ENCODE peak calls at places on chromosome 21, in nine cellular contexts. One of them, this sample, is unnamed.

GRCh38 chr21:42564561-42564971 is 50.9 kb downstream of the SLC37A1 start:
- DNase-seq in GM12878: no peak
- DNase-seq in HL-60: no peak
- DNase-seq in HepG2: no peak
- DNase-seq in K562: no peak
- DNase-seq in A549: no peak
- DNase-seq in HCT116: no peak
- DNase-seq in GM23338: no peak
- DNase-seq in SK-N-SH: no peak
- DNase-seq in this sample: no peak

GRCh38 chr21:42923553-42924432 is 1.6 kb downstream of the ERVH48-1 start:
- DNase-seq in HL-60: peak
- DNase-seq in HCT116: peak
- DNase-seq in K562: peak
- DNase-seq in GM12878: peak
- DNase-seq in SK-N-SH: peak
- DNase-seq in A549: peak
- DNase-seq in HepG2: peak
- DNase-seq in GM23338: peak
- DNase-seq in this sample: peak

GRCh38 chr21:42601656-42602055 is 51.8 kb upstream of the PDE9A start:
- DNase-seq in GM23338: no peak
- DNase-seq in HL-60: no peak
- DNase-seq in GM12878: no peak
- DNase-seq in HepG2: no peak
- DNase-seq in HCT116: no peak
- DNase-seq in A549: no peak
- DNase-seq in K562: no peak
- DNase-seq in SK-N-SH: no peak
- DNase-seq in this sample: no peak

GRCh38 chr21:42309753-42310213 is 5.4 kb downstream of the TFF3 start:
- DNase-seq in SK-N-SH: peak
- DNase-seq in HCT116: peak
- DNase-seq in GM12878: no peak
- DNase-seq in HepG2: no peak
- DNase-seq in GM23338: peak
- DNase-seq in K562: peak
- DNase-seq in HL-60: peak
- DNase-seq in A549: peak
- DNase-seq in this sample: peak

GRCh38 chr21:23968722-23969647 is 1638.3 kb downstream of the MRPL39 start:
- DNase-seq in GM12878: peak
- DNase-seq in K562: peak
- DNase-seq in SK-N-SH: peak
- DNase-seq in GM23338: peak
- DNase-seq in A549: peak
- DNase-seq in HepG2: no peak
- DNase-seq in HL-60: peak
- DNase-seq in HCT116: no peak
- DNase-seq in this sample: peak

GRCh38 chr21:39004776-39005605 is 178.3 kb downstream of the PSMG1 start:
- DNase-seq in HL-60: peak
- DNase-seq in HCT116: no peak
- DNase-seq in HepG2: no peak
- DNase-seq in K562: no peak
- DNase-seq in GM12878: no peak
- DNase-seq in SK-N-SH: peak
- DNase-seq in A549: no peak
- DNase-seq in GM23338: no peak
- DNase-seq in this sample: no peak

GRCh38 chr21:41974752-41975053 is 20.9 kb upstream of the C2CD2 start:
- DNase-seq in HCT116: no peak
- DNase-seq in SK-N-SH: no peak
- DNase-seq in K562: no peak
- DNase-seq in GM12878: no peak
- DNase-seq in A549: no peak
- DNase-seq in GM23338: no peak
- DNase-seq in HepG2: no peak
- DNase-seq in HL-60: no peak
- DNase-seq in this sample: no peak

GRCh38 chr21:42443876-42444744 is 40.4 kb downstream of the UBASH3A start:
- DNase-seq in HL-60: no peak
- DNase-seq in HCT116: no peak
- DNase-seq in SK-N-SH: no peak
- DNase-seq in A549: no peak
- DNase-seq in GM23338: no peak
- DNase-seq in HepG2: no peak
- DNase-seq in GM12878: no peak
- DNase-seq in K562: no peak
- DNase-seq in this sample: no peak

GRCh38 chr21:38869196-38869595 is 63.5 kb downstream of the ETS2 start:
- DNase-seq in K562: no peak
- DNase-seq in GM23338: no peak
- DNase-seq in GM12878: no peak
- DNase-seq in HL-60: no peak
- DNase-seq in HCT116: no peak
- DNase-seq in SK-N-SH: no peak
- DNase-seq in A549: no peak
- DNase-seq in HepG2: no peak
- DNase-seq in this sample: no peak

GRCh38 chr21:14531927-14532326 is 14.2 kb downstream of the SAMSN1 start:
- DNase-seq in HepG2: no peak
- DNase-seq in SK-N-SH: no peak
- DNase-seq in HL-60: no peak
- DNase-seq in GM23338: no peak
- DNase-seq in A549: no peak
- DNase-seq in K562: no peak
- DNase-seq in HCT116: no peak
- DNase-seq in GM12878: no peak
- DNase-seq in this sample: no peak

GRCh38 chr21:31711745-31712144 is 20.2 kb downstream of the SCAF4 start:
- DNase-seq in HL-60: no peak
- DNase-seq in HepG2: no peak
- DNase-seq in K562: no peak
- DNase-seq in SK-N-SH: no peak
- DNase-seq in GM12878: no peak
- DNase-seq in HCT116: no peak
- DNase-seq in A549: no peak
- DNase-seq in GM23338: no peak
- DNase-seq in this sample: no peak

GRCh38 chr21:20220586-20220985 is 777.6 kb upstream of the NCAM2 start:
- DNase-seq in HepG2: no peak
- DNase-seq in HCT116: no peak
- DNase-seq in GM23338: no peak
- DNase-seq in HL-60: no peak
- DNase-seq in GM12878: no peak
- DNase-seq in A549: no peak
- DNase-seq in SK-N-SH: no peak
- DNase-seq in K562: no peak
- DNase-seq in this sample: no peak

GRCh38 chr21:35441868-35442582 is 392.9 kb upstream of the RUNX1 start:
- DNase-seq in HepG2: no peak
- DNase-seq in K562: no peak
- DNase-seq in SK-N-SH: no peak
- DNase-seq in HCT116: no peak
- DNase-seq in A549: no peak
- DNase-seq in HL-60: no peak
- DNase-seq in GM12878: no peak
- DNase-seq in GM23338: peak
- DNase-seq in this sample: no peak

GRCh38 chr21:32248616-32249550 is 30.0 kb downstream of the MIS18A start:
- DNase-seq in GM12878: no peak
- DNase-seq in HepG2: no peak
- DNase-seq in K562: no peak
- DNase-seq in HCT116: no peak
- DNase-seq in SK-N-SH: no peak
- DNase-seq in HL-60: no peak
- DNase-seq in A549: no peak
- DNase-seq in GM23338: no peak
- DNase-seq in this sample: no peak

GRCh38 chr21:34887729-34888568 is 161.2 kb downstream of the RUNX1 start:
- DNase-seq in HCT116: no peak
- DNase-seq in HL-60: peak
- DNase-seq in K562: peak
- DNase-seq in HepG2: peak
- DNase-seq in GM12878: no peak
- DNase-seq in SK-N-SH: peak
- DNase-seq in A549: peak
- DNase-seq in GM23338: peak
- DNase-seq in this sample: peak

GRCh38 chr21:43794311-43794710 is 4.9 kb downstream of the RRP1 start:
- DNase-seq in SK-N-SH: no peak
- DNase-seq in A549: no peak
- DNase-seq in GM12878: no peak
- DNase-seq in HL-60: no peak
- DNase-seq in K562: no peak
- DNase-seq in GM23338: no peak
- DNase-seq in HCT116: no peak
- DNase-seq in HepG2: no peak
- DNase-seq in this sample: no peak

GRCh38 chr21:25863031-25863430 is 128.3 kb downstream of the GABPA start:
- DNase-seq in HL-60: no peak
- DNase-seq in GM12878: no peak
- DNase-seq in SK-N-SH: no peak
- DNase-seq in GM23338: no peak
- DNase-seq in K562: no peak
- DNase-seq in A549: no peak
- DNase-seq in HepG2: no peak
- DNase-seq in HCT116: no peak
- DNase-seq in this sample: no peak

GRCh38 chr21:38591138-38591537 is 92.9 kb upstream of the ERG start:
- DNase-seq in GM12878: no peak
- DNase-seq in K562: no peak
- DNase-seq in GM23338: no peak
- DNase-seq in HL-60: no peak
- DNase-seq in SK-N-SH: no peak
- DNase-seq in HepG2: no peak
- DNase-seq in A549: no peak
- DNase-seq in HCT116: no peak
- DNase-seq in this sample: no peak

GRCh38 chr21:25428537-25428936 is 178.7 kb downstream of the MRPL39 start:
- DNase-seq in HCT116: no peak
- DNase-seq in K562: no peak
- DNase-seq in SK-N-SH: no peak
- DNase-seq in HL-60: no peak
- DNase-seq in HepG2: no peak
- DNase-seq in GM23338: no peak
- DNase-seq in GM12878: no peak
- DNase-seq in A549: no peak
- DNase-seq in this sample: no peak

GRCh38 chr21:44434936-44435635 is 20.2 kb upstream of the LRRC3 start:
- DNase-seq in HCT116: no peak
- DNase-seq in SK-N-SH: no peak
- DNase-seq in K562: no peak
- DNase-seq in A549: no peak
- DNase-seq in GM12878: no peak
- DNase-seq in HL-60: no peak
- DNase-seq in HepG2: no peak
- DNase-seq in GM23338: no peak
- DNase-seq in this sample: no peak

GRCh38 chr21:25283720-25284119 is 323.6 kb downstream of the MRPL39 start:
- DNase-seq in GM12878: no peak
- DNase-seq in HCT116: no peak
- DNase-seq in A549: peak
- DNase-seq in HL-60: no peak
- DNase-seq in HepG2: peak
- DNase-seq in K562: no peak
- DNase-seq in SK-N-SH: no peak
- DNase-seq in GM23338: peak
- DNase-seq in this sample: no peak

GRCh38 chr21:42630626-42631025 is 22.8 kb upstream of the PDE9A start:
- DNase-seq in HL-60: no peak
- DNase-seq in K562: no peak
- DNase-seq in HCT116: no peak
- DNase-seq in HepG2: no peak
- DNase-seq in GM23338: no peak
- DNase-seq in SK-N-SH: no peak
- DNase-seq in GM12878: no peak
- DNase-seq in A549: no peak
- DNase-seq in this sample: no peak

GRCh38 chr21:29371464-29371863 is 72.7 kb downstream of the BACH1 start:
- DNase-seq in HepG2: no peak
- DNase-seq in SK-N-SH: no peak
- DNase-seq in HL-60: no peak
- DNase-seq in GM23338: no peak
- DNase-seq in GM12878: no peak
- DNase-seq in A549: no peak
- DNase-seq in K562: no peak
- DNase-seq in HCT116: no peak
- DNase-seq in this sample: no peak
- TF ChIP-seq REST in HepG2: no peak
- TF ChIP-seq REST in SK-N-SH: no peak
- TF ChIP-seq REST in HL-60: no peak
- TF ChIP-seq REST in GM23338: no peak
- TF ChIP-seq REST in GM12878: no peak
- TF ChIP-seq REST in A549: no peak
- TF ChIP-seq REST in K562: no peak
- TF ChIP-seq REST in HCT116: no peak
- TF ChIP-seq REST in this sample: no peak

GRCh38 chr21:27219068-27219467 is 252.2 kb upstream of the ADAMTS5 start:
- DNase-seq in GM23338: no peak
- DNase-seq in SK-N-SH: no peak
- DNase-seq in K562: no peak
- DNase-seq in HepG2: no peak
- DNase-seq in HL-60: peak
- DNase-seq in HCT116: no peak
- DNase-seq in A549: no peak
- DNase-seq in GM12878: no peak
- DNase-seq in this sample: no peak
- TF ChIP-seq REST in GM23338: no peak
- TF ChIP-seq REST in SK-N-SH: no peak
- TF ChIP-seq REST in K562: no peak
- TF ChIP-seq REST in HepG2: no peak
- TF ChIP-seq REST in HL-60: no peak
- TF ChIP-seq REST in HCT116: no peak
- TF ChIP-seq REST in A549: no peak
- TF ChIP-seq REST in GM12878: no peak
- TF ChIP-seq REST in this sample: no peak

DNA sequence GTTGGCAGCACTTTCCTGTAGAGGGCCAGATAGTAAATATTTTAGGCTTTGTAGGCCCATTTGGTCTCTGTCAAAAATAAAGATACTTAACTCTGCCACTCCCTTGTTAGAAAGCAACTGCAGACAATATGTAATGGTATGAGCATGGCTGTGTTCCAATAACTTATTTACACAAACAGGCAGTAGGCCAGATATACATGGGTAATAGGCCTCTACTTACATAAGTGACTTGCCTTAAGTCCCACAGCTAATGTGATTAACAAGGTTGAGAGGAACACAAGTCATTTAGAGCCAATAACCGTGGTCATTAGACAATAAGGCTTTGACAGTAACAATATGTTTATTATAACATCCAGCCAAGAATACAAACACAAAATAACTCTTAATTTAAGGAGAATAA is 17.4 kb downstream of the CCT8 start:
- DNase-seq in HL-60: no peak
- DNase-seq in GM23338: no peak
- DNase-seq in HepG2: no peak
- DNase-seq in K562: no peak
- DNase-seq in HCT116: no peak
- DNase-seq in A549: peak
- DNase-seq in GM12878: no peak
- DNase-seq in SK-N-SH: no peak
- DNase-seq in this sample: no peak
- TF ChIP-seq REST in HL-60: no peak
- TF ChIP-seq REST in GM23338: no peak
- TF ChIP-seq REST in HepG2: no peak
- TF ChIP-seq REST in K562: no peak
- TF ChIP-seq REST in HCT116: no peak
- TF ChIP-seq REST in A549: no peak
- TF ChIP-seq REST in GM12878: no peak
- TF ChIP-seq REST in SK-N-SH: no peak
- TF ChIP-seq REST in this sample: no peak

GRCh38 chr21:45826733-45827692 is 154.6 kb upstream of the COL6A1 start:
- DNase-seq in GM23338: no peak
- DNase-seq in A549: no peak
- DNase-seq in SK-N-SH: no peak
- DNase-seq in GM12878: no peak
- DNase-seq in HL-60: no peak
- DNase-seq in HepG2: no peak
- DNase-seq in HCT116: no peak
- DNase-seq in K562: no peak
- DNase-seq in this sample: no peak
- TF ChIP-seq REST in GM23338: no peak
- TF ChIP-seq REST in A549: no peak
- TF ChIP-seq REST in SK-N-SH: no peak
- TF ChIP-seq REST in GM12878: no peak
- TF ChIP-seq REST in HL-60: no peak
- TF ChIP-seq REST in HepG2: no peak
- TF ChIP-seq REST in HCT116: no peak
- TF ChIP-seq REST in K562: no peak
- TF ChIP-seq REST in this sample: no peak